ENCODE peak calls at places on chromosomes 2 and 18, in five cellular contexts. One of them, this sample, is unnamed. For H3K27me3, the result is how much of the 10 kb centered on the place peaks cover.

GRCh38 chr2:134718956-134719814 is at the start of gene TMEM163:
- DNase-seq in PC-9: no peak
- DNase-seq in SJSA1: no peak
- DNase-seq in GM23248: peak
- DNase-seq in Karpas-422: peak
- DNase-seq in this sample: no peak

GRCh38 chr2:30074023-30074422 is 72.8 kb upstream of the YPEL5 start:
- DNase-seq in GM23248: peak
- DNase-seq in Karpas-422: no peak
- DNase-seq in PC-9: no peak
- DNase-seq in SJSA1: no peak
- DNase-seq in this sample: no peak

GRCh38 chr2:217585362-217585761 is 417.4 kb downstream of the TNS1 start:
- DNase-seq in GM23248: no peak
- DNase-seq in Karpas-422: no peak
- DNase-seq in SJSA1: no peak
- DNase-seq in PC-9: no peak
- DNase-seq in this sample: no peak

GRCh38 chr2:30707304-30707903 is 99.8 kb downstream of the CAPN13 start:
- DNase-seq in GM23248: no peak
- DNase-seq in Karpas-422: no peak
- DNase-seq in PC-9: no peak
- DNase-seq in SJSA1: no peak
- DNase-seq in this sample: no peak

GRCh38 chr2:218962859-218963492 is 3.5 kb downstream of the CDK5R2 start:
- DNase-seq in SJSA1: peak
- DNase-seq in Karpas-422: peak
- DNase-seq in GM23248: peak
- DNase-seq in PC-9: no peak
- DNase-seq in this sample: no peak

GRCh38 chr18:13048061-13048605 is 57.0 kb downstream of the CEP192 start:
- DNase-seq in GM23248: no peak
- DNase-seq in Karpas-422: no peak
- DNase-seq in SJSA1: no peak
- DNase-seq in PC-9: no peak
- DNase-seq in this sample: no peak

GRCh38 chr2:96863575-96864342 is 5.9 kb upstream of the ANKRD39 start:
- DNase-seq in SJSA1: no peak
- DNase-seq in Karpas-422: no peak
- DNase-seq in PC-9: no peak
- DNase-seq in GM23248: no peak
- DNase-seq in this sample: no peak

GRCh38 chr2:201158111-201158929 is 24.6 kb upstream of the CASP10 start:
- DNase-seq in GM23248: peak
- DNase-seq in Karpas-422: peak
- DNase-seq in PC-9: peak
- DNase-seq in SJSA1: peak
- DNase-seq in this sample: no peak

GRCh38 chr18:50869150-50869549 is 9.8 kb upstream of the ME2 start:
- DNase-seq in PC-9: no peak
- DNase-seq in GM23248: no peak
- DNase-seq in Karpas-422: no peak
- DNase-seq in SJSA1: no peak
- DNase-seq in this sample: no peak

GRCh38 chr2:229429529-229430067 is 158.5 kb upstream of the PID1 start:
- DNase-seq in Karpas-422: no peak
- DNase-seq in GM23248: no peak
- DNase-seq in SJSA1: no peak
- DNase-seq in PC-9: no peak
- DNase-seq in this sample: no peak

GRCh38 chr2:171675810-171676345 is 11.4 kb upstream of the DYNC1I2 start:
- DNase-seq in GM23248: no peak
- DNase-seq in Karpas-422: no peak
- DNase-seq in PC-9: no peak
- DNase-seq in SJSA1: no peak
- DNase-seq in this sample: no peak

GRCh38 chr18:22489694-22490093 is 72.0 kb upstream of the CTAGE1 start:
- DNase-seq in SJSA1: no peak
- DNase-seq in GM23248: peak
- DNase-seq in Karpas-422: no peak
- DNase-seq in PC-9: no peak
- DNase-seq in this sample: no peak

GRCh38 chr2:206159346-206160123 is at the start of the genes EEF1B2 and NDUFS1:
- DNase-seq in PC-9: peak
- DNase-seq in Karpas-422: peak
- DNase-seq in SJSA1: peak
- DNase-seq in GM23248: peak
- DNase-seq in this sample: peak

GRCh38 chr18:11514267-11514666 is 95.1 kb upstream of the SLC35G4 start:
- DNase-seq in SJSA1: no peak
- DNase-seq in GM23248: no peak
- DNase-seq in Karpas-422: no peak
- DNase-seq in PC-9: no peak
- DNase-seq in this sample: no peak

GRCh38 chr18:54125429-54125828 is 99.0 kb downstream of the MBD2 start:
- DNase-seq in GM23248: no peak
- DNase-seq in PC-9: no peak
- DNase-seq in Karpas-422: no peak
- DNase-seq in SJSA1: no peak
- DNase-seq in this sample: no peak

GRCh38 chr18:78984941-78985784 is 5.5 kb downstream of the SALL3 start:
- DNase-seq in Karpas-422: peak
- DNase-seq in PC-9: no peak
- DNase-seq in GM23248: no peak
- DNase-seq in SJSA1: no peak
- DNase-seq in this sample: no peak

GRCh38 chr2:65013776-65014175 is 24.6 kb downstream of the SLC1A4 start:
- DNase-seq in Karpas-422: peak
- DNase-seq in PC-9: no peak
- DNase-seq in SJSA1: no peak
- DNase-seq in GM23248: no peak
- DNase-seq in this sample: no peak

GRCh38 chr2:84894758-84895520 is 10.5 kb upstream of the TMSB10 start:
- DNase-seq in SJSA1: no peak
- DNase-seq in Karpas-422: peak
- DNase-seq in PC-9: no peak
- DNase-seq in GM23248: peak
- DNase-seq in this sample: no peak

GRCh38 chr2:229641676-229642075 is 72.7 kb downstream of the DNER start:
- DNase-seq in GM23248: no peak
- DNase-seq in PC-9: no peak
- DNase-seq in SJSA1: no peak
- DNase-seq in Karpas-422: no peak
- DNase-seq in this sample: no peak

GRCh38 chr2:100580474-100581264 is 17.9 kb downstream of the PDCL3 start:
- DNase-seq in Karpas-422: peak
- DNase-seq in GM23248: no peak
- DNase-seq in PC-9: no peak
- DNase-seq in SJSA1: no peak
- DNase-seq in this sample: no peak

GRCh38 chr2:227322530-227323190 is 2.4 kb upstream of the MFF start:
- DNase-seq in Karpas-422: no peak
- DNase-seq in SJSA1: no peak
- DNase-seq in GM23248: no peak
- DNase-seq in PC-9: no peak
- DNase-seq in this sample: no peak

GRCh38 chr18:79956276-79956675 is 4.8 kb upstream of the SLC66A2 start:
- DNase-seq in Karpas-422: no peak
- DNase-seq in GM23248: no peak
- DNase-seq in PC-9: no peak
- DNase-seq in SJSA1: no peak
- DNase-seq in this sample: no peak

GRCh38 chr18:59518705-59519104 is 159.6 kb upstream of the LMAN1 start:
- DNase-seq in PC-9: no peak
- DNase-seq in SJSA1: no peak
- DNase-seq in GM23248: no peak
- DNase-seq in Karpas-422: no peak
- DNase-seq in this sample: no peak

GRCh38 chr2:159214325-159214865 is 72.1 kb downstream of the WDSUB1 start:
- DNase-seq in GM23248: no peak
- DNase-seq in SJSA1: no peak
- DNase-seq in Karpas-422: no peak
- DNase-seq in PC-9: no peak
- DNase-seq in this sample: no peak

GRCh38 chr2:233244818-233245217 is 6.7 kb upstream of the ATG16L1 start:
- DNase-seq in SJSA1: no peak
- DNase-seq in GM23248: peak
- DNase-seq in PC-9: peak
- DNase-seq in Karpas-422: no peak
- DNase-seq in this sample: no peak

GRCh38 chr2:39549718-39550464 is 112.8 kb upstream of the MAP4K3 start:
- DNase-seq in Karpas-422: no peak
- DNase-seq in GM23248: no peak
- DNase-seq in SJSA1: no peak
- DNase-seq in PC-9: no peak
- DNase-seq in this sample: no peak

GRCh38 chr2:6864938-6865345 is 765 bp downstream of the CMPK2 start:
- DNase-seq in PC-9: no peak
- DNase-seq in SJSA1: no peak
- DNase-seq in GM23248: no peak
- DNase-seq in Karpas-422: peak
- DNase-seq in this sample: no peak

GRCh38 chr18:9017170-9017899 is 85.2 kb upstream of the NDUFV2 start:
- DNase-seq in Karpas-422: peak
- DNase-seq in GM23248: peak
- DNase-seq in PC-9: peak
- DNase-seq in SJSA1: peak
- DNase-seq in this sample: peak

GRCh38 chr18:67778016-67778415 is 261.5 kb upstream of the DSEL start:
- DNase-seq in PC-9: no peak
- DNase-seq in SJSA1: no peak
- DNase-seq in Karpas-422: no peak
- DNase-seq in GM23248: no peak
- DNase-seq in this sample: no peak

GRCh38 chr2:188519133-188519532 is 227.5 kb downstream of the GULP1 start:
- DNase-seq in GM23248: peak
- DNase-seq in PC-9: no peak
- DNase-seq in SJSA1: no peak
- DNase-seq in Karpas-422: no peak
- DNase-seq in this sample: no peak

GRCh38 chr2:12715878-12716249 is 872 bp upstream of the TRIB2 start:
- DNase-seq in SJSA1: peak
- DNase-seq in PC-9: peak
- DNase-seq in GM23248: peak
- DNase-seq in Karpas-422: peak
- DNase-seq in this sample: peak

GRCh38 chr18:55161966-55162365 is 202.7 kb upstream of the CCDC68 start:
- DNase-seq in Karpas-422: no peak
- DNase-seq in PC-9: no peak
- DNase-seq in GM23248: no peak
- DNase-seq in SJSA1: no peak
- DNase-seq in this sample: no peak

GRCh38 chr2:156400704-156401678 is 35.2 kb upstream of the GPD2 start:
- DNase-seq in Karpas-422: peak
- DNase-seq in PC-9: peak
- DNase-seq in GM23248: peak
- DNase-seq in SJSA1: peak
- DNase-seq in this sample: peak
- H3K27ac ChIP-seq in Karpas-422: no peak
- H3K27ac ChIP-seq in PC-9: peak
- H3K27ac ChIP-seq in GM23248: peak
- H3K27ac ChIP-seq in SJSA1: no peak
- H3K27ac ChIP-seq in this sample: peak

DNA sequence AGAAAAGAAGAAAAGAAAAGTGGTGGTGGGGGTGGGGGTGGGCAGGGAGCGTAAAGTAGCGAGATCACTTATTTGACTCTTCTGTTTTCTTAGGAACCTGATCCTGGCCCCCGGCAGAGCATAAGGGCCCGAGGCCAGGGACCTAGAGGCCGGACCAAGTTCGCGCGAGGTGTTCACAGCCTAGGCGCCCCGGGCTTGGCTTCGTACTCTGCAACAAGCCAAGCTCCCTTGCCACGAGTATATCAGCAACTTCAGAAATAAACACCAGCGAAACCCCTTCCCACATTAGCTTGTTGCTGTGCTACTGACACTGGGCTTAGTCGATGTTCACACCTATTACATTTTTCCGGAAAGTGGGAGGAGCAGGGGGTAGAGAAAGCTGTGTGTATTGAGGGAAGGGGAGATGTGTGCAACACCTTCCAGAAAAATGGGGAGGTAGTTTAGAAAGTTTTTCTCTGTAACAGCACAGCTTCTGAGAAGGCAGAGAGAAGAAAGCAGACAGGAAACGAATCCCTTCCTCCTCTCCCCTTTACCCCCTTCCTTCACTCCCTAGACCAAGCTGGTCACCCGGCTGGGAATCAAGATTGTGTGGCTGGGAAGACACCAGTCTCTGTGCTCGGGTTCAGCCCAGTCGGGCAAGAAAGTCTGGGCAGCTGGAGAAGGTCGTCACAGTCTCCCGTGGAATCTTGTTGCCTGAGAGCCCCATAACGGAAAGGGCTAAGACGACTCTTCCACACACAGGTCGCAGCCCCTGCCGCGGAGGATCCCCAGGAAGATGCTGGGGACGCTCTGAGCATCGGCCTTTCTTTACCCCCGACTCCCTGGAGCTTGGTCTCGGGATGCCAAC is 12.0 kb upstream of the SATB2 start:
- DNase-seq in PC-9: no peak
- DNase-seq in GM23248: no peak
- DNase-seq in SJSA1: no peak
- DNase-seq in Karpas-422: no peak
- DNase-seq in this sample: no peak
- H3K27me3 ChIP-seq in PC-9: under half
- H3K27me3 ChIP-seq in GM23248: under half
- H3K27me3 ChIP-seq in SJSA1: under half
- H3K27me3 ChIP-seq in Karpas-422: under half
- H3K27me3 ChIP-seq in this sample: half or more

GRCh38 chr2:16319425-16320245 is 346.0 kb downstream of the CYRIA start:
- DNase-seq in GM23248: no peak
- DNase-seq in Karpas-422: no peak
- DNase-seq in PC-9: no peak
- DNase-seq in SJSA1: no peak
- DNase-seq in this sample: no peak
- H3K27ac ChIP-seq in GM23248: no peak
- H3K27ac ChIP-seq in Karpas-422: no peak
- H3K27ac ChIP-seq in PC-9: no peak
- H3K27ac ChIP-seq in SJSA1: no peak
- H3K27ac ChIP-seq in this sample: no peak

DNA sequence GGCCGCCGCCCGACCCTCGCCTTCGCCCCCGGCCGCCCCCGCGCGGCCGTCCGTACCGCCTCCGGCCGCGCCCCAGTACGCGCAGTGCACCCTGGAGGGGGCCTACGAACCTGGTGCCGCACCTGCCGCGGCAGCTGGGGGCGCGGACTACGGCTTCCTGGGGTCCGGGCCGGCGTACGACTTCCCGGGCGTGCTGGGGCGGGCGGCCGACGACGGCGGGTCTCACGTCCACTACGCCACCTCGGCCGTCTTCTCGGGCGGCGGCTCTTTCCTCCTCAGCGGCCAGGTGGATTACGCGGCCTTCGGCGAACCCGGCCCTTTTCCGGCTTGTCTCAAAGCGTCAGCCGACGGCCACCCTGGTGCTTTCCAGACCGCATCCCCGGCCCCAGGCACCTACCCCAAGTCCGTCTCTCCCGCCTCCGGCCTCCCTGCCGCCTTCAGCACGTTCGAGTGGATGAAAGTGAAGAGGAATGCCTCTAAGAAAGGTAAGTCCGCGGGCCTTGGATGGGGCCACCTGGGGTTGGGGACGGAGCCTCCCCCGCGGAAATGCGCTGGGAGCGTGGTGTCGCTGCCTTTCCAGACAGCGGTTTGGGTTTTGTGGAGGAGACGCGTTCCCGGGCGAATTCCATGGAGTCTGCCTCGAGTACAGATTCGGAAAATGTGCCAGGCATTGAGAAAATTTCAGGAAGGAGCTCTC is 649 bp downstream of the HOXD1 start:
- DNase-seq in Karpas-422: no peak
- DNase-seq in GM23248: peak
- DNase-seq in PC-9: no peak
- DNase-seq in SJSA1: no peak
- DNase-seq in this sample: no peak
- H3K27me3 ChIP-seq in Karpas-422: under half
- H3K27me3 ChIP-seq in GM23248: under half
- H3K27me3 ChIP-seq in PC-9: half or more
- H3K27me3 ChIP-seq in SJSA1: half or more
- H3K27me3 ChIP-seq in this sample: under half

This sample was measured in AG04450.